ENCODE peak calls at places on chromosomes 2 and 18, in seven cellular contexts. Y is AG10803, V is heart left ventricle, U is esophagus squamous epithelium, I is BE2C, D is prostate gland, L is GM13977. J is an unnamed sample.
A peak's percentile ranks its signal among the peaks of the same experiment; 100 is the strongest.

GRCh38 chr2:134445981-134446380 is 192.1 kb downstream of the MGAT5 start:
- DNase-seq in I (no peak), D (no peak), Y (no peak), L (no peak), U (no peak), V (no peak), J (no peak)

GRCh38 chr2:47205576-47206141 is 50.6 kb upstream of the STPG4 start:
- DNase-seq in I (peak; percentile 80), D (no peak), U (no peak), Y (peak; percentile 33), L (no peak), V (peak; percentile 65), J (no peak)

GRCh38 chr2:108182489-108182888 is 57.3 kb upstream of the SULT1C3 start:
- DNase-seq in V (no peak), L (no peak), I (peak; percentile 29), Y (no peak), U (no peak), D (no peak), J (peak; percentile 20)

GRCh38 chr2:213316001-213316735 is 31.9 kb downstream of the SPAG16 start:
- DNase-seq in D (peak; percentile 38), L (no peak), V (no peak), I (no peak), U (no peak), Y (peak; percentile 2), J (no peak)

GRCh38 chr18:60350975-60351374 is 21.6 kb downstream of the MC4R start:
- DNase-seq in I (no peak), Y (peak; percentile 12), L (no peak), U (no peak), V (no peak), D (no peak), J (no peak)

GRCh38 chr2:20641123-20641985 is 9.5 kb downstream of the HS1BP3 start:
- DNase-seq in Y (peak; percentile 64), U (no peak), D (no peak), L (no peak), I (no peak), V (no peak), J (peak; percentile 19)

GRCh38 chr2:152499411-152499810 is 164.4 kb downstream of the FMNL2 start:
- DNase-seq in D (no peak), Y (no peak), V (no peak), L (no peak), U (no peak), I (no peak), J (no peak)

GRCh38 chr2:64625352-64626145 is 28.2 kb downstream of the SERTAD2 start:
- DNase-seq in V (no peak), U (no peak), D (no peak), Y (no peak), L (peak; percentile 48), I (no peak), J (no peak)

GRCh38 chr18:13620206-13620672 is 106.1 kb downstream of the FAM210A start:
- DNase-seq in D (no peak), V (no peak), U (no peak), I (no peak), L (no peak), Y (no peak), J (no peak)

GRCh38 chr2:60852282-60852860 is 29.0 kb upstream of the REL start:
- DNase-seq in D (peak; percentile 9), L (no peak), Y (no peak), I (no peak), V (peak; percentile 25), U (no peak), J (no peak)

GRCh38 chr18:36329684-36330434 is 32.3 kb downstream of the FHOD3 start:
- DNase-seq in Y (no peak), L (no peak), U (no peak), D (no peak), I (no peak), V (no peak), J (no peak)

GRCh38 chr18:35481960-35482366 is 15.8 kb downstream of the INO80C start:
- DNase-seq in Y (no peak), I (no peak), U (no peak), D (no peak), V (no peak), L (no peak), J (no peak)

GRCh38 chr2:27071990-27072830 is 756 bp upstream of the OST4 start:
- DNase-seq in L (peak; percentile 67), I (peak; percentile 71), V (peak; percentile 86), U (no peak), Y (no peak), D (no peak), J (no peak)

GRCh38 chr2:28394331-28394877 is 1.7 kb downstream of the FOSL2 start:
- DNase-seq in V (peak; percentile 71), D (peak; percentile 90), L (no peak), U (no peak), I (peak; percentile 40), Y (peak; percentile 76), J (peak; percentile 59)

GRCh38 chr18:51279367-51279984 is 82.0 kb upstream of the MEX3C start:
- DNase-seq in L (peak; percentile 20), V (no peak), I (no peak), U (no peak), D (no peak), Y (no peak), J (no peak)

GRCh38 chr18:56028514-56028913 is 440.5 kb upstream of the TCF4 start:
- DNase-seq in L (no peak), U (no peak), V (no peak), Y (peak; percentile 34), I (no peak), D (no peak), J (peak; percentile 63)

GRCh38 chr2:54999182-54999581 is 51.1 kb downstream of the RTN4 start:
- DNase-seq in Y (peak; percentile 81), V (no peak), D (no peak), L (no peak), U (no peak), I (no peak), J (peak; percentile 73)

GRCh38 chr2:209727077-209727476 is 44.6 kb upstream of the UNC80 start:
- DNase-seq in L (no peak), Y (no peak), D (no peak), I (no peak), U (no peak), V (no peak), J (no peak)

GRCh38 chr2:117994729-117995128 is 19.1 kb downstream of the CCDC93 start:
- DNase-seq in Y (no peak), D (no peak), U (no peak), L (no peak), I (no peak), V (no peak), J (no peak)

GRCh38 chr2:15776629-15776919 is 163.8 kb upstream of the MYCN start:
- DNase-seq in I (no peak), D (no peak), V (no peak), L (no peak), U (no peak), Y (no peak), J (no peak)

GRCh38 chr2:26941486-26941885 is 29.0 kb upstream of the MAPRE3 start:
- DNase-seq in U (no peak), I (peak; percentile 34), V (no peak), L (no peak), Y (no peak), D (no peak), J (peak; percentile 7)

GRCh38 chr2:129911363-129912065 is 68.0 kb upstream of the RAB6C start:
- DNase-seq in V (no peak), D (no peak), I (no peak), Y (no peak), L (no peak), U (no peak), J (no peak)

GRCh38 chr18:47912343-47912742 is 18.1 kb downstream of the SMAD2 start:
- DNase-seq in U (no peak), D (no peak), I (no peak), V (no peak), Y (no peak), L (no peak), J (no peak)

GRCh38 chr18:62717059-62717849 is 1.9 kb downstream of the PHLPP1 start:
- DNase-seq in V (no peak), U (no peak), L (peak; percentile 55), D (peak; percentile 65), I (no peak), Y (peak; percentile 64), J (peak; percentile 72)

DNA sequence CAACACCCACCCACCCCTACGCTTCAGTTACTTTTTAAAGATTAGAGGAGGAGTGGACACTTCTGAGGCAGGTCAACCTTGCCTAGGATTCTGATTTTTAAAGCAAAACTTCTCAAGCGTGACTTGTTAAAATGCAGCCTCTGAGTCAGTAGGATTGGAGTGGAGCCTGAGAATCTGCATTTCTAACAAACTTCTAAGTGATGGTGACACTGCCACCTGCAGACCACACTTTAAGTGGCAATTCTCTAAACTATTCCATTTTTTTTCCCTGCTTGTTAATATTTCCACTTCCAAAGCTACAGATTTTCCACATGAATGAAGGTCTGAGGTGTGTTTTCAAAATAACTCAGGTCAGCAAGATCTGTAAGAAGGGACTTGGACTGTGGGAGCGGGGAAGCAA is 171.1 kb upstream of the CCDC150 start:
- DNase-seq in V (no peak), L (no peak), U (no peak), D (no peak), Y (no peak), I (no peak), J (no peak)
- TF ChIP-seq CTCF in V (peak; percentile 8), L (peak; percentile 18), U (no peak), D (no peak), Y (no peak), I (peak; percentile 23), J (peak; percentile 44)

GRCh38 chr18:12423820-12424219 is 16.1 kb downstream of the PRELID3A start:
- DNase-seq in Y (no peak), I (no peak), D (no peak), V (no peak), L (no peak), U (no peak), J (no peak)
- TF ChIP-seq CTCF in Y (no peak), I (no peak), D (no peak), V (no peak), L (no peak), U (no peak), J (no peak)

DNA sequence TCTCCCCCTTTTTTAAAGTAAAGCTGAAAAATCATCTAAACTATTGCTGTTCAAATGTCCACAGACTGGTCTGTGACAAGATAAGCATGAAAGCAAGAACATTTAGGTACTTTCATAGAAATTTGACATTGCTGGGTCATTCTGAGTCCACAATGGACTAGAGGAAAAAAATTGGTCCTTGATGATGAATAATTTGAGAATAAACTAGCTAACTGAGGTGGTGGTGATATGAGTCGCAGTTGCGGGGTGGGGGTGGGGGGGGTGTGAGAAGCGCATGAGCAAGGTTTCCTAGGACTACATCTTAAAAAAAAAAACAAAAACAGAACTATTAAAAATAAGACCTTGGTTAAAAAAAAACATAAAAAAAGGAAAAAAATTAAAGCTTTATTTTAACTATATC is 88.2 kb downstream of the ASXL2 start:
- DNase-seq in V (no peak), L (no peak), Y (no peak), D (no peak), U (no peak), I (no peak), J (no peak)
- TF ChIP-seq CTCF in V (no peak), L (no peak), Y (no peak), D (no peak), U (no peak), I (no peak), J (no peak)

GRCh38 chr2:46162329-46162870 is 134.8 kb upstream of the EPAS1 start:
- DNase-seq in Y (peak; percentile 73), U (no peak), D (no peak), V (no peak), L (no peak), I (no peak), J (no peak)
- TF ChIP-seq CTCF in Y (no peak), U (no peak), D (no peak), V (no peak), L (no peak), I (no peak), J (no peak)

J was measured in HFFc6.